ENCODE peak calls at places on chromosomes 6 and 20, in four cellular contexts. One of them, this sample, is unnamed.

GRCh38 chr20:57187068-57187634 is 79.3 kb downstream of the BMP7 start:
- DNase-seq in NCI-H1105: no peak
- DNase-seq in omental fat pad: no peak
- DNase-seq in NCI-H510A: no peak
- DNase-seq in this sample: no peak

GRCh38 chr6:11354019-11354418 is 121.6 kb upstream of the NEDD9 start:
- DNase-seq in NCI-H1105: no peak
- DNase-seq in omental fat pad: no peak
- DNase-seq in NCI-H510A: no peak
- DNase-seq in this sample: no peak

GRCh38 chr20:13784893-13785715 is at the start of the genes ESF1 and NDUFAF5:
- DNase-seq in NCI-H1105: peak
- DNase-seq in omental fat pad: peak
- DNase-seq in NCI-H510A: peak
- DNase-seq in this sample: peak

GRCh38 chr6:109441069-109441816 is 719 bp downstream of the SMPD2 start:
- DNase-seq in NCI-H1105: peak
- DNase-seq in omental fat pad: no peak
- DNase-seq in NCI-H510A: no peak
- DNase-seq in this sample: peak

GRCh38 chr6:108716801-108717791 is 131.1 kb upstream of the ARMC2 start:
- DNase-seq in NCI-H1105: no peak
- DNase-seq in omental fat pad: no peak
- DNase-seq in NCI-H510A: no peak
- DNase-seq in this sample: no peak

GRCh38 chr6:11329841-11330765 is 97.6 kb upstream of the NEDD9 start:
- DNase-seq in NCI-H1105: no peak
- DNase-seq in omental fat pad: no peak
- DNase-seq in NCI-H510A: no peak
- DNase-seq in this sample: no peak

GRCh38 chr6:63249875-63250482 is 38.7 kb downstream of the FKBP1C start:
- DNase-seq in NCI-H1105: no peak
- DNase-seq in omental fat pad: no peak
- DNase-seq in NCI-H510A: no peak
- DNase-seq in this sample: no peak

GRCh38 chr20:53654932-53655674 is 61.5 kb upstream of the ZNF217 start:
- DNase-seq in NCI-H1105: no peak
- DNase-seq in omental fat pad: no peak
- DNase-seq in NCI-H510A: no peak
- DNase-seq in this sample: no peak

GRCh38 chr20:1302578-1303541 is 26.1 kb downstream of the SDCBP2 start:
- DNase-seq in NCI-H1105: no peak
- DNase-seq in omental fat pad: no peak
- DNase-seq in NCI-H510A: no peak
- DNase-seq in this sample: no peak

GRCh38 chr6:109512271-109512817 is 29.3 kb upstream of the ZBTB24 start:
- DNase-seq in NCI-H1105: no peak
- DNase-seq in omental fat pad: no peak
- DNase-seq in NCI-H510A: no peak
- DNase-seq in this sample: no peak

GRCh38 chr6:137711929-137712328 is 155.1 kb upstream of the TNFAIP3 start:
- DNase-seq in NCI-H1105: no peak
- DNase-seq in omental fat pad: no peak
- DNase-seq in NCI-H510A: no peak
- DNase-seq in this sample: no peak

GRCh38 chr20:43642548-43642947 is 24.4 kb upstream of the MYBL2 start:
- DNase-seq in NCI-H1105: no peak
- DNase-seq in omental fat pad: no peak
- DNase-seq in NCI-H510A: no peak
- DNase-seq in this sample: no peak

GRCh38 chr20:50077818-50078601 is 34.9 kb downstream of the UBE2V1 start:
- DNase-seq in NCI-H1105: no peak
- DNase-seq in omental fat pad: no peak
- DNase-seq in NCI-H510A: no peak
- DNase-seq in this sample: peak

GRCh38 chr20:5918856-5919633 is 31.3 kb downstream of the TRMT6 start:
- DNase-seq in NCI-H1105: no peak
- DNase-seq in omental fat pad: no peak
- DNase-seq in NCI-H510A: no peak
- DNase-seq in this sample: no peak

GRCh38 chr6:41157323-41157722 is 3.2 kb upstream of the TREML1 start:
- DNase-seq in NCI-H1105: no peak
- DNase-seq in omental fat pad: no peak
- DNase-seq in NCI-H510A: no peak
- DNase-seq in this sample: no peak

GRCh38 chr6:148747145-148747492 is 289 bp downstream of the UST start:
- DNase-seq in NCI-H1105: peak
- DNase-seq in omental fat pad: no peak
- DNase-seq in NCI-H510A: no peak
- DNase-seq in this sample: peak

GRCh38 chr20:11170025-11170424 is 496.2 kb upstream of the JAG1 start:
- DNase-seq in NCI-H1105: no peak
- DNase-seq in omental fat pad: no peak
- DNase-seq in NCI-H510A: no peak
- DNase-seq in this sample: no peak

GRCh38 chr20:37651932-37652331 is 41.9 kb upstream of the CTNNBL1 start:
- DNase-seq in NCI-H1105: peak
- DNase-seq in omental fat pad: no peak
- DNase-seq in NCI-H510A: no peak
- DNase-seq in this sample: no peak

GRCh38 chr20:3479759-3480615 is 9.2 kb downstream of the ATRN start:
- DNase-seq in NCI-H1105: no peak
- DNase-seq in omental fat pad: no peak
- DNase-seq in NCI-H510A: no peak
- DNase-seq in this sample: no peak

GRCh38 chr20:46433051-46433450 is 26.6 kb upstream of the ELMO2 start:
- DNase-seq in NCI-H1105: no peak
- DNase-seq in omental fat pad: no peak
- DNase-seq in NCI-H510A: no peak
- DNase-seq in this sample: no peak

GRCh38 chr6:143058987-143059386 is 1.7 kb upstream of the AIG1 start:
- DNase-seq in NCI-H1105: no peak
- DNase-seq in omental fat pad: no peak
- DNase-seq in NCI-H510A: no peak
- DNase-seq in this sample: no peak

This sample was measured in Right ventricle myocardium inferior.